ENCODE peak calls at places on chromosomes 12 and 14, in eight cellular contexts. J is upper lobe of right lung; L is activated CD4-positive, alpha-beta T cell treated with anti-CD3 and anti-CD28 coated beads, Interleukin-2, amount 50 U/mL, for 24 hours; D is BJ; H is hypothalamus; A is amniotic epithelial cell; Y is nephron progenitor cell; Z is WTC11. E is an unnamed sample.
A peak's percentile ranks its signal among the peaks of the same experiment; 100 is the strongest.

GRCh38 chr12:118185602-118186397 is 49.9 kb downstream of the PEBP1 start:
- DNase-seq in J (no peak), L (no peak), D (no peak), H (no peak), A (no peak), Y (no peak), Z (no peak), E (no peak)

GRCh38 chr12:119207161-119207560 is 28.4 kb downstream of the HSPB8 start:
- DNase-seq in J (no peak), L (no peak), D (no peak), H (no peak), A (no peak), Y (no peak), Z (no peak), E (no peak)

GRCh38 chr14:90060965-90061848 is 587 bp upstream of the KCNK13 start:
- DNase-seq in J (no peak), L (no peak), D (no peak), H (no peak), A (no peak), Y (peak; percentile 72), Z (peak; percentile 61), E (no peak)

GRCh38 chr12:75526655-75527511 is 15.5 kb upstream of the KRR1 start:
- DNase-seq in J (no peak), L (no peak), D (no peak), H (no peak), A (peak; percentile 59), Y (peak; percentile 21), Z (peak; percentile 13), E (no peak)

GRCh38 chr12:83318386-83318971 is 631.8 kb downstream of the TMTC2 start:
- DNase-seq in J (no peak), L (no peak), D (no peak), H (no peak), A (peak; percentile 0), Y (no peak), Z (no peak), E (no peak)

GRCh38 chr14:23306412-23307145 is at the start of gene BCL2L2:
- DNase-seq in J (peak; percentile 95), L (no peak), D (peak; percentile 37), H (peak; percentile 69), A (peak; percentile 89), Y (peak; percentile 91), Z (peak; percentile 94), E (peak; percentile 86)

GRCh38 chr12:111330800-111331752 is 37.8 kb downstream of the PHETA1 start:
- DNase-seq in J (no peak), L (no peak), D (peak; percentile 7), H (no peak), A (peak; percentile 57), Y (no peak), Z (no peak), E (no peak)

GRCh38 chr14:47302121-47302520 is 373.3 kb downstream of the MDGA2 start:
- DNase-seq in J (no peak), L (no peak), D (no peak), H (no peak), A (no peak), Y (no peak), Z (no peak), E (no peak)

GRCh38 chr14:105028251-105028927 is 7.5 kb upstream of the CDCA4 start:
- DNase-seq in J (no peak), L (no peak), D (no peak), H (no peak), A (no peak), Y (no peak), Z (no peak), E (no peak)

GRCh38 chr14:75941030-75941429 is 40.8 kb downstream of the TGFB3 start:
- DNase-seq in J (no peak), L (no peak), D (no peak), H (no peak), A (peak; percentile 10), Y (no peak), Z (no peak), E (no peak)

E was measured in C1 segment of cervical spinal cord.